ENCODE peak calls at places on chromosomes 13 and 19, in seven cellular contexts. O is amniotic stem cell; G is glutamatergic neuron; C is GOT3; H is effector CD4-positive, alpha-beta T cell; I is T-helper 1 cell; B is A549. A is an unnamed sample.

GRCh38 chr13:44843403-44843802 is 145.9 kb downstream of the NUFIP1 start:
- DNase-seq in H (no peak), G (no peak), O (no peak), C (no peak), B (no peak), I (no peak), A (no peak)

GRCh38 chr19:38224014-38224862 is at the start of gene DPF1:
- DNase-seq in B (peak; percentile 100), O (peak; percentile 26), H (no peak), C (peak; percentile 16), I (no peak), G (peak; percentile 93), A (peak; percentile 11)

GRCh38 chr19:56504581-56504980 is 3.1 kb upstream of the ZNF471 start:
- DNase-seq in G (no peak), O (no peak), I (no peak), C (no peak), B (no peak), H (no peak), A (no peak)

GRCh38 chr19:44646049-44646416 is 2.3 kb downstream of the PVR start:
- DNase-seq in I (no peak), C (no peak), O (no peak), H (no peak), B (no peak), G (no peak), A (no peak)

GRCh38 chr19:31377736-31378135 is 28.5 kb upstream of the TSHZ3 start:
- DNase-seq in O (no peak), G (no peak), I (no peak), C (no peak), H (no peak), B (no peak), A (no peak)

GRCh38 chr13:60627071-60627686 is 230.2 kb downstream of the TDRD3 start:
- DNase-seq in G (peak; percentile 73), H (no peak), B (peak; percentile 6), O (no peak), C (no peak), I (no peak), A (no peak)

GRCh38 chr19:23409392-23410048 is 14.2 kb upstream of the ZNF91 start:
- DNase-seq in H (no peak), C (no peak), I (no peak), G (no peak), O (no peak), B (no peak), A (no peak)

GRCh38 chr19:15463865-15464371 is 426 bp downstream of the RASAL3 start:
- DNase-seq in I (peak; percentile 72), B (no peak), G (no peak), O (no peak), C (no peak), H (peak; percentile 75), A (peak; percentile 82)

GRCh38 chr13:29436291-29436690 is 159.2 kb downstream of the SLC7A1 start:
- DNase-seq in C (no peak), G (no peak), B (no peak), O (peak; percentile 23), H (no peak), I (no peak), A (no peak)

GRCh38 chr19:55095260-55096060 is 19.8 kb downstream of the EPS8L1 start:
- DNase-seq in H (no peak), O (no peak), B (no peak), G (peak; percentile 60), I (no peak), C (no peak), A (no peak)

GRCh38 chr19:53553865-53554791 is 16.2 kb downstream of the ZNF331 start:
- DNase-seq in B (no peak), O (peak; percentile 38), G (peak; percentile 81), I (peak; percentile 89), C (peak; percentile 40), H (peak; percentile 88), A (peak; percentile 97)

GRCh38 chr19:7552781-7553180 is 17.3 kb downstream of the PNPLA6 start:
- DNase-seq in I (no peak), C (no peak), H (no peak), G (no peak), B (no peak), O (no peak), A (no peak)

GRCh38 chr13:30832845-30833332 is 73.2 kb upstream of the MEDAG start:
- DNase-seq in I (no peak), O (no peak), B (peak; percentile 38), H (no peak), G (peak; percentile 36), C (no peak), A (peak; percentile 33)

GRCh38 chr13:113854238-113855011 is 9.5 kb downstream of the GAS6 start:
- DNase-seq in H (no peak), I (no peak), B (no peak), O (no peak), G (no peak), C (no peak), A (peak; percentile 19)

GRCh38 chr13:102326381-102327118 is 75.3 kb downstream of the FGF14 start:
- DNase-seq in G (no peak), I (no peak), C (no peak), O (no peak), H (no peak), B (no peak), A (no peak)

GRCh38 chr19:48405850-48406249 is 12.4 kb downstream of the GRIN2D start:
- DNase-seq in C (no peak), H (no peak), O (no peak), I (no peak), B (no peak), G (no peak), A (no peak)

GRCh38 chr19:33998739-33999345 is 173.5 kb upstream of the LSM14A start:
- DNase-seq in I (no peak), G (no peak), C (no peak), H (no peak), O (no peak), B (peak; percentile 44), A (no peak)

GRCh38 chr19:42657551-42657950 is 62.8 kb upstream of the CEACAM8 start:
- DNase-seq in H (no peak), B (no peak), C (no peak), G (no peak), O (no peak), I (no peak), A (no peak)

GRCh38 chr13:53042897-53043296 is 14.3 kb downstream of the OLFM4 start:
- DNase-seq in B (no peak), O (no peak), I (no peak), H (no peak), G (no peak), C (no peak), A (no peak)

GRCh38 chr13:95275322-95276118 is 25.7 kb downstream of the ABCC4 start:
- DNase-seq in I (no peak), G (no peak), C (no peak), B (no peak), O (no peak), H (no peak), A (no peak)

GRCh38 chr19:34253711-34254551 is 423 bp upstream of the GARRE1 start:
- DNase-seq in C (no peak), G (peak; percentile 94), O (peak; percentile 18), H (no peak), I (peak; percentile 75), B (no peak), A (no peak)

GRCh38 chr19:39843919-39844793 is 2.0 kb downstream of the FBL start:
- DNase-seq in H (peak; percentile 34), C (no peak), O (no peak), B (peak; percentile 89), I (no peak), G (no peak), A (no peak)

GRCh38 chr13:25319781-25320180 is 18.4 kb downstream of the NUP58 start:
- DNase-seq in G (no peak), H (no peak), O (no peak), B (no peak), C (no peak), I (no peak), A (no peak)

GRCh38 chr13:39410089-39410901 is 192.7 kb downstream of the LHFPL6 start:
- DNase-seq in C (no peak), H (no peak), O (no peak), G (no peak), B (no peak), I (no peak), A (no peak)

GRCh38 chr19:1085676-1086442 is 9.3 kb downstream of the POLR2E start:
- DNase-seq in O (no peak), C (no peak), H (no peak), G (no peak), B (no peak), I (no peak), A (no peak)

GRCh38 chr19:18814063-18814462 is 17.7 kb upstream of the UPF1 start:
- DNase-seq in H (no peak), G (no peak), I (no peak), B (no peak), C (no peak), O (no peak), A (no peak)

GRCh38 chr13:34247596-34247995 is 429.6 kb downstream of the RFC3 start:
- DNase-seq in G (no peak), O (no peak), B (no peak), C (no peak), I (no peak), H (no peak), A (no peak)

GRCh38 chr19:58033741-58034475 is at the start of gene ZSCAN1:
- DNase-seq in H (no peak), C (no peak), I (no peak), G (peak; percentile 99), O (no peak), B (no peak), A (no peak)

GRCh38 chr19:51398096-51398704 is 7.8 kb upstream of the C19orf84 start:
- DNase-seq in C (no peak), O (no peak), I (no peak), G (no peak), B (peak; percentile 50), H (no peak), A (no peak)

GRCh38 chr13:100100115-100100879 is 11.4 kb downstream of the PCCA start:
- DNase-seq in H (no peak), C (no peak), I (no peak), O (no peak), G (no peak), B (peak; percentile 19), A (no peak)

GRCh38 chr13:67230243-67230773 is at the start of gene PCDH9:
- DNase-seq in I (peak; percentile 57), C (peak; percentile 77), B (peak; percentile 77), G (peak; percentile 98), O (peak; percentile 90), H (peak; percentile 51), A (peak; percentile 84)

GRCh38 chr13:93736111-93736510 is 509.5 kb downstream of the GPC6 start:
- DNase-seq in G (no peak), B (no peak), H (no peak), O (no peak), I (no peak), C (no peak), A (no peak)

GRCh38 chr13:23881408-23881785 is 7.8 kb downstream of the MIPEP start:
- DNase-seq in H (no peak), B (no peak), I (no peak), G (no peak), C (no peak), O (no peak), A (no peak)

GRCh38 chr19:32222594-32222993 is 122.8 kb upstream of the ZNF507 start:
- DNase-seq in H (no peak), B (no peak), O (no peak), I (no peak), G (no peak), C (no peak), A (no peak)

GRCh38 chr19:18996796-18997394 is 36.4 kb downstream of the SUGP2 start:
- DNase-seq in C (no peak), H (no peak), I (no peak), O (no peak), B (no peak), G (no peak), A (no peak)

GRCh38 chr13:41668130-41668757 is 210.9 kb downstream of the RGCC start:
- DNase-seq in C (no peak), H (peak; percentile 7), I (no peak), G (no peak), B (peak; percentile 55), O (peak; percentile 71), A (peak; percentile 19)